ENCODE peak calls at places on chromosome 2, in five cellular contexts. E is gastrocnemius medialis, Z is uterus, G is SK-N-SH, N is A549. P is an unnamed sample. For H3K9me3, the result is how much of the 10 kb centered on the place peaks cover.

GRCh38 chr2:224807153-224807964 is 91.2 kb upstream of the CCDC195 start:
- DNase-seq in E (no peak), Z (no peak), G (no peak), N (no peak), P (no peak)

GRCh38 chr2:206851511-206851910 is 86.1 kb downstream of the FASTKD2 start:
- DNase-seq in E (no peak), Z (no peak), G (no peak), N (no peak), P (no peak)

GRCh38 chr2:117126656-117127055 is 687.8 kb upstream of the DDX18 start:
- DNase-seq in E (no peak), Z (no peak), G (no peak), N (no peak), P (no peak)

GRCh38 chr2:223944704-223945531 is at the start of gene WDFY1:
- DNase-seq in E (peak), Z (peak), G (peak), N (peak), P (peak)

GRCh38 chr2:28747714-28748113 is 3.9 kb upstream of the PPP1CB start:
- DNase-seq in E (no peak), Z (no peak), G (no peak), N (no peak), P (no peak)

GRCh38 chr2:7573166-7573845 is 656.1 kb downstream of the RNF144A start:
- DNase-seq in E (no peak), Z (no peak), G (no peak), N (no peak), P (no peak)

GRCh38 chr2:163471947-163472346 is 263.9 kb downstream of the FIGN start:
- DNase-seq in E (no peak), Z (no peak), G (no peak), N (peak), P (peak)

GRCh38 chr2:9693138-9693520 is 62.3 kb upstream of the YWHAQ start:
- DNase-seq in E (peak), Z (peak), G (no peak), N (no peak), P (no peak)

GRCh38 chr2:168348076-168348475 is 100.7 kb upstream of the STK39 start:
- DNase-seq in E (no peak), Z (peak), G (peak), N (peak), P (peak)

GRCh38 chr2:189515264-189515663 is 65.3 kb downstream of the SLC40A1 start:
- DNase-seq in E (no peak), Z (no peak), G (no peak), N (no peak), P (no peak)

GRCh38 chr2:14677039-14677438 is 44.5 kb downstream of the LRATD1 start:
- DNase-seq in E (no peak), Z (no peak), G (no peak), N (no peak), P (no peak)

GRCh38 chr2:120376101-120376500 is 30.2 kb downstream of the INHBB start:
- DNase-seq in E (no peak), Z (no peak), G (no peak), N (no peak), P (no peak)

GRCh38 chr2:124763611-124764010 is 738.5 kb downstream of the CNTNAP5 start:
- DNase-seq in E (no peak), Z (no peak), G (no peak), N (no peak), P (no peak)

GRCh38 chr2:8622199-8622911 is 59.5 kb upstream of the ID2 start:
- DNase-seq in E (no peak), Z (no peak), G (no peak), N (no peak), P (no peak)

GRCh38 chr2:145044506-145044905 is 524.6 kb upstream of the ZEB2 start:
- DNase-seq in E (no peak), Z (no peak), G (no peak), N (no peak), P (no peak)

GRCh38 chr2:54808642-54809041 is 85.2 kb downstream of the EML6 start:
- DNase-seq in E (no peak), Z (no peak), G (no peak), N (no peak), P (no peak)

GRCh38 chr2:122481717-122482116 is 726.3 kb downstream of the TSN start:
- DNase-seq in E (no peak), Z (no peak), G (no peak), N (no peak), P (no peak)

GRCh38 chr2:99153921-99154604 is 679 bp downstream of the TSGA10 start:
- DNase-seq in E (peak), Z (no peak), G (peak), N (no peak), P (no peak)

GRCh38 chr2:31893093-31893492 is 117.7 kb downstream of the MEMO1 start:
- DNase-seq in E (no peak), Z (no peak), G (no peak), N (no peak), P (no peak)

GRCh38 chr2:196808281-196808680 is 874 bp downstream of the C2orf66 start:
- DNase-seq in E (no peak), Z (no peak), G (peak), N (no peak), P (no peak)

GRCh38 chr2:64262068-64262467 is 117.8 kb upstream of the PELI1 start:
- DNase-seq in E (no peak), Z (peak), G (no peak), N (no peak), P (no peak)

GRCh38 chr2:225354281-225354774 is 45.2 kb upstream of the NYAP2 start:
- DNase-seq in E (no peak), Z (no peak), G (peak), N (no peak), P (peak)

GRCh38 chr2:218224206-218224605 is 7.2 kb downstream of the ARPC2 start:
- DNase-seq in E (no peak), Z (no peak), G (no peak), N (no peak), P (no peak)

GRCh38 chr2:7609556-7610323 is 692.5 kb downstream of the RNF144A start:
- DNase-seq in E (no peak), Z (no peak), G (peak), N (no peak), P (no peak)

GRCh38 chr2:106537047-106537446 is 49.9 kb downstream of the CD8B2 start:
- DNase-seq in E (peak), Z (no peak), G (no peak), N (no peak), P (no peak)

GRCh38 chr2:28320009-28320365 is 72.7 kb upstream of the FOSL2 start:
- DNase-seq in E (no peak), Z (no peak), G (no peak), N (no peak), P (no peak)

GRCh38 chr2:27223416-27223815 is 6.2 kb downstream of the CAD start:
- DNase-seq in E (no peak), Z (no peak), G (no peak), N (no peak), P (no peak)

GRCh38 chr2:27218614-27219013 is 1.4 kb downstream of the CAD start:
- DNase-seq in E (no peak), Z (no peak), G (no peak), N (no peak), P (no peak)

GRCh38 chr2:27222407-27222806 is 5.2 kb downstream of the CAD start:
- DNase-seq in E (no peak), Z (no peak), G (no peak), N (no peak), P (no peak)

GRCh38 chr2:27220091-27220490 is 2.9 kb downstream of the CAD start:
- DNase-seq in E (no peak), Z (no peak), G (no peak), N (no peak), P (no peak)

DNA sequence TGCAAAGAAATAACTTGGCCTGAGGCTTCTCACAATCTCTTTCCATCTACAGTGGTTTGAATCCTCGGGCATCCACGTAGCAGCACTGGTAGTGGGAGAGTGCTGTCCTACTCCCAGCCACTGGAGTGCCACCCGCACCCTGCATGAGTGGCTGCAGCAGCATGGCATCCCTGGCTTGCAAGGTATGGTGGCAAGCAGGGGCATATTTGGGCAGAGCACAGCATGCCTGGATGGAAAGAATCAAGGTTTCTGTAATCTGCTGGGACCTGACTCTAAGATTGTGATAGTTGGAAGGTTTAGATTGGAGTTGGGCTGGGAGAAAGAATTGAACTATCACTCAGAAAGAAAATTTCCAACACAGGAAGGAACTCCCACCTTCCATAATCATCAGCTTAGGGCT is 4.0 kb downstream of the CAD start:
- DNase-seq in E (no peak), Z (no peak), G (no peak), N (no peak), P (no peak)
- H3K9me3 ChIP-seq in E (under half), Z (under half), G (under half), N (under half), P (under half)

GRCh38 chr2:854460-854859 is 96.2 kb upstream of the SNTG2 start:
- DNase-seq in E (no peak), Z (peak), G (no peak), N (peak), P (peak)
- TF ChIP-seq CTCF in E (peak), Z (peak), G (peak), N (peak), P (peak)

GRCh38 chr2:176152350-176153181 is 1.2 kb downstream of the HOXD4 start:
- DNase-seq in E (no peak), Z (no peak), G (no peak), N (no peak), P (no peak)
- H3K9me3 ChIP-seq in E (under half), Z (under half), G (under half), N (under half), P (under half)

GRCh38 chr2:51795248-51795888 is 763.4 kb upstream of the NRXN1 start:
- DNase-seq in E (no peak), Z (no peak), G (peak), N (no peak), P (peak)
- TF ChIP-seq CTCF in E (no peak), Z (no peak), G (peak), N (no peak), P (peak)

P was measured in BE2C.